ENCODE peak calls at places on chromosomes 2 and 18, in four cellular contexts. R is GF-D8, H is HT1080, W is iPS-NIHi11. K is an unnamed sample.

GRCh38 chr18:3715223-3716080 is 265.5 kb downstream of the TGIF1 start:
- DNase-seq in R (no peak), W (no peak), H (no peak), K (no peak)

GRCh38 chr2:104768694-104769093 is 85.2 kb upstream of the POU3F3 start:
- DNase-seq in R (no peak), W (no peak), H (no peak), K (no peak)

GRCh38 chr2:176002684-176003225 is 688 bp upstream of the LNPK start:
- DNase-seq in H (no peak), W (peak), R (no peak), K (peak)

GRCh38 chr18:3062798-3063563 is 50.0 kb upstream of the LPIN2 start:
- DNase-seq in W (peak), H (peak), R (peak), K (peak)

GRCh38 chr2:168378960-168379669 is 77.0 kb upstream of the CERS6 start:
- DNase-seq in H (no peak), W (no peak), R (no peak), K (no peak)

GRCh38 chr18:22980394-22980793 is 47.3 kb downstream of the RBBP8 start:
- DNase-seq in R (no peak), W (no peak), H (no peak), K (no peak)

GRCh38 chr18:32287249-32287648 is 97.4 kb downstream of the MEP1B start:
- DNase-seq in H (no peak), W (no peak), R (no peak), K (no peak)

GRCh38 chr18:5414546-5414945 is 119.0 kb upstream of the ZBTB14 start:
- DNase-seq in H (no peak), W (peak), R (no peak), K (no peak)

GRCh38 chr2:201827621-201828020 is 21.3 kb downstream of the CDK15 start:
- DNase-seq in R (no peak), H (peak), W (no peak), K (no peak)

GRCh38 chr2:172467382-172467781 is 40.0 kb downstream of the ITGA6 start:
- DNase-seq in W (no peak), H (no peak), R (no peak), K (peak)

GRCh38 chr18:48932822-48933510 is 17.8 kb downstream of the SMAD7 start:
- DNase-seq in R (peak), H (no peak), W (no peak), K (peak)

GRCh38 chr18:34028341-34028740 is 196.4 kb downstream of the NOL4 start:
- DNase-seq in H (peak), R (no peak), W (no peak), K (no peak)

GRCh38 chr2:15832310-15832709 is 108.0 kb upstream of the MYCN start:
- DNase-seq in R (no peak), W (no peak), H (no peak), K (no peak)

GRCh38 chr2:138500592-138501426 is 761 bp upstream of the SPOPL start:
- DNase-seq in R (no peak), W (peak), H (no peak), K (no peak)

GRCh38 chr2:182649316-182649715 is 66.7 kb upstream of the DNAJC10 start:
- DNase-seq in H (peak), W (peak), R (no peak), K (no peak)

GRCh38 chr18:61727241-61727640 is 165.6 kb downstream of the RNF152 start:
- DNase-seq in R (no peak), W (no peak), H (no peak), K (no peak)

K was measured in activated naive CD4-positive, alpha-beta T cell treated with anti-CD3 and anti-CD28 coated beads for 36 hours.